ENCODE peak calls at places on chromosome 4, in nine cellular contexts. L is uterus, Y is HFF-Myc, D is BJ, A is pancreas, J is left ventricle myocardium inferior, N is cardiac fibroblast, X is retinal pigment epithelial cell, H is cardiac muscle cell. I is an unnamed sample.

GRCh38 chr4:127601029-127601428 is 31.7 kb upstream of the INTU start:
- DNase-seq in L (no peak), Y (no peak), D (no peak), A (no peak), J (no peak), N (peak), X (no peak), H (no peak), I (peak)

GRCh38 chr4:27154706-27155105 is 294.1 kb downstream of the STIM2 start:
- DNase-seq in L (no peak), Y (no peak), D (peak), A (no peak), J (no peak), N (no peak), X (no peak), H (no peak), I (peak)

GRCh38 chr4:5029447-5029846 is 10.2 kb upstream of the CYTL1 start:
- DNase-seq in L (no peak), Y (no peak), D (no peak), A (no peak), J (no peak), N (no peak), X (no peak), H (no peak), I (no peak)

GRCh38 chr4:156798438-156798837 is 173.2 kb downstream of the PDGFC start:
- DNase-seq in L (no peak), Y (no peak), D (no peak), A (no peak), J (no peak), N (no peak), X (no peak), H (no peak), I (no peak)

GRCh38 chr4:47031011-47031678 is at the start of gene GABRB1:
- DNase-seq in L (peak), Y (no peak), D (no peak), A (peak), J (peak), N (peak), X (peak), H (peak), I (peak)

GRCh38 chr4:75142377-75142776 is 209.5 kb downstream of the PARM1 start:
- DNase-seq in L (no peak), Y (no peak), D (no peak), A (no peak), J (no peak), N (no peak), X (peak), H (no peak), I (no peak)

GRCh38 chr4:48093949-48094550 is 40.0 kb downstream of the TXK start:
- DNase-seq in L (no peak), Y (no peak), D (no peak), A (no peak), J (no peak), N (no peak), X (peak), H (no peak), I (peak)

GRCh38 chr4:85591361-85592098 is 116.6 kb downstream of the ARHGAP24 start:
- DNase-seq in L (no peak), Y (no peak), D (peak), A (no peak), J (no peak), N (no peak), X (peak), H (no peak), I (no peak)

GRCh38 chr4:55947254-55947882 is 1.4 kb upstream of the CEP135 start:
- DNase-seq in L (no peak), Y (no peak), D (no peak), A (no peak), J (no peak), N (peak), X (no peak), H (no peak), I (peak)

GRCh38 chr4:10054571-10055041 is 33.3 kb upstream of the SLC2A9 start:
- DNase-seq in L (no peak), Y (no peak), D (no peak), A (no peak), J (no peak), N (peak), X (no peak), H (no peak), I (no peak)

GRCh38 chr4:39433878-39434492 is 24.7 kb downstream of the RPL9 start:
- DNase-seq in L (no peak), Y (no peak), D (no peak), A (no peak), J (no peak), N (no peak), X (no peak), H (no peak), I (no peak)

GRCh38 chr4:10099521-10100325 is 16.9 kb downstream of the WDR1 start:
- DNase-seq in L (no peak), Y (no peak), D (no peak), A (no peak), J (no peak), N (no peak), X (no peak), H (no peak), I (no peak)

GRCh38 chr4:47631161-47631560 is 146.1 kb downstream of the ATP10D start:
- DNase-seq in L (peak), Y (no peak), D (no peak), A (no peak), J (no peak), N (no peak), X (no peak), H (no peak), I (no peak)

GRCh38 chr4:7004331-7004730 is 38.8 kb upstream of the TADA2B start:
- DNase-seq in L (no peak), Y (no peak), D (peak), A (no peak), J (no peak), N (no peak), X (peak), H (no peak), I (no peak)

GRCh38 chr4:1683371-1683902 is 676 bp downstream of the FAM53A start:
- DNase-seq in L (peak), Y (peak), D (peak), A (no peak), J (no peak), N (peak), X (peak), H (peak), I (peak)

GRCh38 chr4:96652821-96653220 is 812.9 kb downstream of the PDHA2 start:
- DNase-seq in L (no peak), Y (no peak), D (no peak), A (no peak), J (no peak), N (no peak), X (no peak), H (no peak), I (no peak)

GRCh38 chr4:1567519-1567807 is 116.7 kb downstream of the FAM53A start:
- DNase-seq in L (no peak), Y (no peak), D (no peak), A (no peak), J (no peak), N (no peak), X (no peak), H (no peak), I (no peak)

GRCh38 chr4:7850489-7850888 is 89.2 kb downstream of the AFAP1 start:
- DNase-seq in L (no peak), Y (no peak), D (no peak), A (no peak), J (no peak), N (no peak), X (no peak), H (no peak), I (no peak)

GRCh38 chr4:3030551-3031356 is 43.6 kb downstream of the HTT-AS start:
- DNase-seq in L (no peak), Y (no peak), D (no peak), A (no peak), J (no peak), N (no peak), X (no peak), H (no peak), I (no peak)

GRCh38 chr4:56049428-56050212 is 100.9 kb downstream of the CEP135 start:
- DNase-seq in L (no peak), Y (no peak), D (no peak), A (no peak), J (no peak), N (peak), X (no peak), H (peak), I (peak)

GRCh38 chr4:153345011-153345981 is 808 bp downstream of the MND1 start:
- DNase-seq in L (peak), Y (no peak), D (no peak), A (no peak), J (no peak), N (peak), X (no peak), H (peak), I (peak)

GRCh38 chr4:165532976-165533375 is 154.2 kb downstream of the CPE start:
- DNase-seq in L (no peak), Y (no peak), D (no peak), A (no peak), J (no peak), N (no peak), X (no peak), H (no peak), I (no peak)

GRCh38 chr4:2075171-2075986 is 16.3 kb downstream of the NAT8L start:
- DNase-seq in L (no peak), Y (no peak), D (no peak), A (no peak), J (no peak), N (no peak), X (no peak), H (no peak), I (no peak)

GRCh38 chr4:86233681-86234080 is 126.2 kb downstream of the MAPK10 start:
- DNase-seq in L (no peak), Y (no peak), D (no peak), A (no peak), J (no peak), N (peak), X (peak), H (no peak), I (peak)

GRCh38 chr4:111499291-111499690 is 646.0 kb upstream of the FAM241A start:
- DNase-seq in L (no peak), Y (no peak), D (no peak), A (no peak), J (no peak), N (no peak), X (no peak), H (no peak), I (no peak)

GRCh38 chr4:1193206-1194027 is 21.0 kb upstream of the SPON2 start:
- DNase-seq in L (peak), Y (no peak), D (no peak), A (peak), J (no peak), N (no peak), X (no peak), H (no peak), I (no peak)

GRCh38 chr4:110621839-110622751 is 782 bp downstream of the PITX2 start:
- DNase-seq in L (no peak), Y (no peak), D (no peak), A (peak), J (no peak), N (no peak), X (no peak), H (no peak), I (no peak)

GRCh38 chr4:38085394-38086150 is 125.4 kb downstream of the PTTG2 start:
- DNase-seq in L (no peak), Y (no peak), D (no peak), A (no peak), J (no peak), N (no peak), X (no peak), H (no peak), I (no peak)

GRCh38 chr4:76589872-76590846 is 155.1 kb downstream of the SHROOM3 start:
- DNase-seq in L (no peak), Y (peak), D (peak), A (no peak), J (peak), N (peak), X (peak), H (peak), I (peak)

GRCh38 chr4:152045781-152046571 is 285.2 kb upstream of the GATB start:
- DNase-seq in L (no peak), Y (no peak), D (no peak), A (peak), J (no peak), N (peak), X (peak), H (peak), I (no peak)

GRCh38 chr4:153538408-153539057 is 72.4 kb downstream of the TMEM131L start:
- DNase-seq in L (peak), Y (no peak), D (no peak), A (no peak), J (peak), N (peak), X (no peak), H (no peak), I (peak)

GRCh38 chr4:135418353-135418752 is 1216.8 kb upstream of the PABPC4L start:
- DNase-seq in L (no peak), Y (no peak), D (no peak), A (no peak), J (no peak), N (peak), X (no peak), H (no peak), I (peak)

GRCh38 chr4:7390366-7390765 is 44.4 kb downstream of the PSAPL1 start:
- DNase-seq in L (peak), Y (no peak), D (no peak), A (no peak), J (no peak), N (no peak), X (no peak), H (no peak), I (no peak)

GRCh38 chr4:8736083-8736825 is 135.4 kb downstream of the HMX1 start:
- DNase-seq in L (no peak), Y (no peak), D (no peak), A (no peak), J (no peak), N (no peak), X (no peak), H (no peak), I (no peak)

GRCh38 chr4:140052050-140052449 is 101.9 kb downstream of the MAML3 start:
- DNase-seq in L (peak), Y (no peak), D (no peak), A (no peak), J (peak), N (peak), X (no peak), H (no peak), I (peak)
- TF ChIP-seq CTCF in L (peak), Y (peak), D (peak), A (peak), J (peak), N (peak), X (peak), H (peak), I (peak)

GRCh38 chr4:145734576-145735329 is 54.8 kb downstream of the C4orf51 start:
- DNase-seq in L (peak), Y (peak), D (peak), A (no peak), J (no peak), N (peak), X (peak), H (no peak), I (peak)

GRCh38 chr4:145734051-145734450 is 54.1 kb downstream of the C4orf51 start:
- DNase-seq in L (no peak), Y (no peak), D (no peak), A (no peak), J (no peak), N (no peak), X (no peak), H (no peak), I (peak)

GRCh38 chr4:145732001-145732400 is 52.1 kb downstream of the C4orf51 start:
- DNase-seq in L (no peak), Y (no peak), D (no peak), A (no peak), J (no peak), N (no peak), X (no peak), H (no peak), I (no peak)

GRCh38 chr4:145732416-145732815 is 52.5 kb downstream of the C4orf51 start:
- DNase-seq in L (no peak), Y (no peak), D (no peak), A (no peak), J (no peak), N (no peak), X (no peak), H (no peak), I (no peak)

DNA sequence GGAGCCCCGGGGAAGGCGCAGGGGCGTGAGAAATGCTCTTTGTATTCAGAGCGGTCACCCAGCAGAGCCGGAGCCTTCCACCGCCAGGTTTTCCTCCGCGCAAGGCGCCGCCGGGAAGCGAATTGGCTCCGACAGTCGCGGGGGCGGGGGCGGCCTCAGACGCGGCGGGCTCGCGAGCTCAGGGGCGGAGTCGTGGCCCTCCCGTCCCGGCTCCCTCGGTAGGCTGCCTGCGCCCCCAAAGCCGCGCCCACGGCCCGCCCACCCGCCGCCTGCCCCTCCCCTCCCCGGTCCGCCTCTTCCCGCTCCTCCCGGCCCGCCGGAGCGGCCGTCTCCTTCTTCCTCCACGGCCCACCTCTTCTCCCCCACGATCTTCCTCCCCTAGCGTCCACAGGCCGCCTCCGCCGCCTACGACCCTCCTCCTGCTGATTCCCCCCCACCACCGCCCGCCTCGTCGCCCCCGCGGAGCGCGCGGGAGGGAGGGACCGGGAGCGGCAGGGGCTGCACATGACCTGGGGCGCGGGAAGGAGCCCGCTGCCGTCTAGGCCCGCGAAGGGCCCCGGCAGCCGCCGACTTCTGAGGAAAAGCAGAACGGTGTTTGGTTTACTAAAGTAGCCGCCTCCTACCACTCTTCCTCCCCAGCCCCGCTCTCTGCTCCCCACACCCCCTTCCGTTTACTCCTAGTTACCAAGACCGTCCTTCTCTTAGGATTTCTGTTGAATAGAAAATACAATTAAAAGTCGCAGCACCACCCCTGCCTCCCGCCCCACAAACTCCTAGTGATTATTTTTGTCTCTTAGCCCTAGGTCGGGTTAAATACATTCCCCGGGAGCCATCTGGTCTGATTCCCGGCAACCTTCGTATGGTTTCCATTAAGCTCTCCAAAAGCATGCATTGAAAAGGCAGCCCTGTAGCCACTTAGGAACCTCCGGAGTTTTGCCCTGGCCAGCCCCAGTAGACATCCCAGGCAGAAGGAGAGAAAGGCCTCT is 53.2 kb downstream of the C4orf51 start:
- DNase-seq in L (peak), Y (peak), D (peak), A (peak), J (peak), N (peak), X (peak), H (peak), I (peak)
- H3K4me3 ChIP-seq in L (peak), Y (peak), D (peak), A (peak), J (peak), N (peak), X (peak), H (peak), I (peak)

GRCh38 chr4:107757860-107758476 is 37.9 kb upstream of the PAPSS1 start:
- DNase-seq in L (no peak), Y (no peak), D (no peak), A (no peak), J (no peak), N (peak), X (no peak), H (peak), I (peak)
- TF ChIP-seq CTCF in L (peak), Y (no peak), D (peak), A (peak), J (peak), N (peak), X (peak), H (peak), I (peak)

GRCh38 chr4:13546374-13546854 is 2.1 kb upstream of the NKX3-2 start:
- DNase-seq in L (no peak), Y (no peak), D (no peak), A (no peak), J (no peak), N (no peak), X (no peak), H (no peak), I (no peak)

GRCh38 chr4:13548059-13548983 is 4.0 kb upstream of the NKX3-2 start:
- DNase-seq in L (no peak), Y (no peak), D (no peak), A (no peak), J (no peak), N (no peak), X (no peak), H (no peak), I (no peak)

GRCh38 chr4:13545394-13545808 is 1.1 kb upstream of the NKX3-2 start:
- DNase-seq in L (no peak), Y (no peak), D (no peak), A (no peak), J (no peak), N (no peak), X (no peak), H (no peak), I (no peak)

GRCh38 chr4:13547563-13548041 is 3.3 kb upstream of the NKX3-2 start:
- DNase-seq in L (no peak), Y (no peak), D (no peak), A (no peak), J (no peak), N (no peak), X (no peak), H (peak), I (no peak)

GRCh38 chr4:13546855-13547562 is 2.7 kb upstream of the NKX3-2 start:
- DNase-seq in L (no peak), Y (no peak), D (no peak), A (no peak), J (no peak), N (no peak), X (no peak), H (no peak), I (no peak)
- H3K4me3 ChIP-seq in L (peak), Y (peak), D (no peak), A (peak), J (peak), N (no peak), X (peak), H (peak), I (no peak)

DNA sequence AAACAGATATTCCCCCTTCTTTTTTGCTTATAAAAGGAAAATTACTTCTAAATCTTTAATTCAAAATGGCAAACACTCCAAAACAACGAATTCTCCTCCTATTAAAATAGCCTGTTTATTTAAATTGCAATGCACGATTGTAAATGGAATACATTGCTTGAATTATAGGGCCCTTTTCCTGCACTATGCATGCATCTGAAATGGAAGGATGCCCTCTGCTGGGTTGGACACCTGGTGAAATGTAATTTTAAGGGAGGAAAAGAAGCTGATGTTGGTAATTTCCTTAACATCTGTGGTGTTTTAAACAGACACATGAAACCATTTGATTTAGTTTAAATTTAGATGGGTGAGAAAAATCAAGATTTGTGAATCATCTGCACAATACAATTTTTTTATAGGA is 72.8 kb downstream of the GRXCR1 start:
- DNase-seq in L (no peak), Y (no peak), D (no peak), A (no peak), J (no peak), N (no peak), X (no peak), H (peak), I (no peak)
- TF ChIP-seq CTCF in L (no peak), Y (no peak), D (no peak), A (no peak), J (peak), N (no peak), X (peak), H (no peak), I (no peak)

I was measured in choroid plexus epithelial cell.